ENCODE peak calls at places on chromosomes 4 and X, in four cellular contexts. E, L, N and W are unnamed samples.
A peak's percentile ranks its signal among the peaks of the same experiment; 100 is the strongest.

GRCh38 chr4:155666701-155667537 is at the start of gene GUCY1A1:
- DNase-seq in E (no peak), L (peak; percentile 49), N (peak; percentile 6), W (peak; percentile 36)

GRCh38 chrX:103691059-103691458 is 4.6 kb upstream of the MORF4L2 start:
- DNase-seq in E (no peak), L (no peak), N (no peak), W (no peak)

GRCh38 chrX:96721398-96721797 is 36.8 kb downstream of the DIAPH2 start:
- DNase-seq in E (no peak), L (no peak), N (no peak), W (no peak)

GRCh38 chr4:94551616-94552564 is 100.1 kb downstream of the PDLIM5 start:
- DNase-seq in E (no peak), L (no peak), N (peak; percentile 67), W (peak; percentile 51)

GRCh38 chr4:152028131-152028530 is 267.3 kb upstream of the GATB start:
- DNase-seq in E (peak; percentile 45), L (no peak), N (no peak), W (no peak)

GRCh38 chr4:39357002-39357401 is 9.2 kb downstream of the RFC1 start:
- DNase-seq in E (peak; percentile 74), L (no peak), N (no peak), W (no peak)

GRCh38 chr4:11765849-11766453 is 337.3 kb upstream of the HS3ST1 start:
- DNase-seq in E (peak; percentile 69), L (peak; percentile 33), N (peak; percentile 21), W (peak; percentile 28)

GRCh38 chr4:55411621-55412020 is 15.9 kb downstream of the TMEM165 start:
- DNase-seq in E (no peak), L (no peak), N (peak; percentile 44), W (peak; percentile 23)

GRCh38 chr4:121256346-121256745 is 92.2 kb upstream of the TNIP3 start:
- DNase-seq in E (no peak), L (no peak), N (peak; percentile 94), W (peak; percentile 95)

GRCh38 chr4:78938474-78938867 is 767 bp downstream of the PAQR3 start:
- DNase-seq in E (peak; percentile 41), L (no peak), N (no peak), W (peak; percentile 50)

GRCh38 chr4:80507077-80507476 is 171.5 kb downstream of the CFAP299 start:
- DNase-seq in E (no peak), L (no peak), N (no peak), W (no peak)

GRCh38 chrX:16528620-16529019 is 121.3 kb upstream of the S100G start:
- DNase-seq in E (no peak), L (no peak), N (no peak), W (no peak)

GRCh38 chr4:6134612-6135220 is 65.6 kb downstream of the JAKMIP1 start:
- DNase-seq in E (peak; percentile 74), L (no peak), N (no peak), W (peak; percentile 3)

GRCh38 chr4:7744131-7744804 is 195.4 kb downstream of the AFAP1 start:
- DNase-seq in E (no peak), L (no peak), N (no peak), W (no peak)

GRCh38 chr4:27929141-27929540 is 1068.5 kb downstream of the STIM2 start:
- DNase-seq in E (no peak), L (no peak), N (no peak), W (no peak)

GRCh38 chrX:119736206-119736764 is 22.1 kb upstream of the SOWAHD start:
- DNase-seq in E (no peak), L (no peak), N (no peak), W (no peak)

DNA sequence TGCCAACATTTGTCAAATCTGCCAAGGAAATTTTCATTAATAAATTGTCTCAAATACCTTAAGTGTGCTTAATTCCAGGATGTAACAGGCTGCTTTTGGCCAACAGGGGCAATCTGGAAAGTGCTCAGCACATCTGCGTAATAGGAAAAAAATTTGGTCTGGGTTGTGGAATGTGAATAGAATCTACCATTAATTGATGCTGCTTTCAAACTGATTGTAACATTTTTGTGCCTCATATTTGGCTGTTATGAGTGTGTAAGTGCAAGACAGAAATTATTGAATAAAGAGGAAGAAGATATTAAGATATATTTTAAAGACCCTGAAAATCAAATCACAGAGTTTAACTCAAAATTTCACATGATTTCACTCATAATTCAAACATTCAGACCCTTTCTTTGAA is 41.1 kb downstream of the REELD1 start:
- DNase-seq in E (no peak), L (no peak), N (peak; percentile 80), W (peak; percentile 72)
- H3K9ac ChIP-seq in E (no peak overlapping the region), L (no peak overlapping the region), N (peak overlapping the region; percentile 11), W (no peak overlapping the region)

GRCh38 chr4:173365359-173365996 is 5.3 kb upstream of the SAP30 start:
- DNase-seq in E (no peak), L (no peak), N (no peak), W (no peak)

GRCh38 chr4:173370130-173370476 is 651 bp upstream of the SAP30 start:
- DNase-seq in E (peak; percentile 58), L (no peak), N (no peak), W (no peak)

GRCh38 chr4:173370477-173371291 is at the start of gene SAP30:
- DNase-seq in E (peak; percentile 97), L (peak; percentile 98), N (peak; percentile 93), W (peak; percentile 99)

GRCh38 chr4:173367946-173368345 is 2.8 kb upstream of the SAP30 start:
- DNase-seq in E (no peak), L (no peak), N (peak; percentile 14), W (peak; percentile 55)

GRCh38 chr4:173367285-173367684 is 3.5 kb upstream of the SAP30 start:
- DNase-seq in E (no peak), L (no peak), N (no peak), W (peak; percentile 28)
- H3K4me2 ChIP-seq in E (no peak overlapping the region), L (no peak overlapping the region), N (peak overlapping the region; percentile 25), W (no peak overlapping the region)

GRCh38 chr4:88629826-88630225 is 37.5 kb downstream of the HERC3 start:
- DNase-seq in E (no peak), L (no peak), N (no peak), W (peak; percentile 64)

GRCh38 chr4:88628746-88629145 is 36.5 kb downstream of the HERC3 start:
- DNase-seq in E (no peak), L (no peak), N (peak; percentile 58), W (no peak)

DNA sequence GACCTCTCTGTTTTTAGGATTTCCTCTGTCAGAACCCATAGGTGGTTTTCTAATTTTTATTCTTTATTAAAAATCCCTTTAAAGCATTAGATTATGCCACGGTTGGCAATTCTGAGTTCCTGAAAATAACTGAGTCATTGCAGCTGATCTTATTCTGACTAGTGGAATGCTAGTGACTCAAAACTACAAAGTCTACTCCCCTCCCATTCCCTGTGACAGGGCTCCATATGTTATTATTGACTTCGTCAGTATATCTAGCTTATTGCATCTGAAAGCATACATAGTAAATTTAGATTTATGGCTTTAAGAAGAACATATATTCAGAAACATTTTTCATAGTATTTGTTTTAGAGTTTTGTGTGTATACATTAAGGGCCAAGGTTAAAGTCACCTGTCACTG is 38.5 kb downstream of the HERC3 start:
- DNase-seq in E (no peak), L (no peak), N (peak; percentile 71), W (peak; percentile 93)
- H3K9ac ChIP-seq in E (no peak overlapping the region), L (no peak overlapping the region), N (peak overlapping the region; percentile 42), W (peak overlapping the region; percentile 60)

GRCh38 chr4:31045724-31046318 is 325.7 kb downstream of the PCDH7 start:
- DNase-seq in E (peak; percentile 55), L (no peak), N (peak; percentile 6), W (peak; percentile 1)

GRCh38 chr4:31040106-31040505 is 319.9 kb downstream of the PCDH7 start:
- DNase-seq in E (no peak), L (no peak), N (no peak), W (no peak)

GRCh38 chr4:31041385-31041784 is 321.2 kb downstream of the PCDH7 start:
- DNase-seq in E (no peak), L (no peak), N (no peak), W (no peak)

GRCh38 chr4:31043382-31044062 is 323.4 kb downstream of the PCDH7 start:
- DNase-seq in E (no peak), L (no peak), N (no peak), W (no peak)

DNA sequence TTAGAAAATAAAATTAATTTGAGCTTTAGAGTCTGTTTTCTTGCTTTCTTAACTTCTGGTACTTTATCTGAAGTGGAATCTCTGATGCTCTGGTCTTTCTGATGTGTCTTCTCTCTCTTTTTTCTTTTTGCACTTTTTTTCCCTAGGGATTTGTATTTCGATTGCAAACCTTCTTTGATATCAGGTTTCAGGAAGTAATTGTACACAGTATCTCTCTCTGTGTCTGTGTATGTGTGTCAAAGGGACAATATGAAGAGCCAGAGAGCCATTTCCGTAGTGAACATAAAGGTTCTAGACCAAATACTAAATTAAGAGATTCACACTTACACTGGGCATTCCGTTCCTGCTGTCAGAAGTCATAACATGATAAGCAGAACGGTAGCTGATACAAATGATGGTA is 325.0 kb downstream of the PCDH7 start:
- DNase-seq in E (no peak), L (no peak), N (no peak), W (no peak)
- H3K4me2 ChIP-seq in E (no peak overlapping the region), L (no peak overlapping the region), N (no peak overlapping the region), W (no peak overlapping the region)

GRCh38 chrX:70481871-70482270 is 37.2 kb downstream of the DLG3 start:
- DNase-seq in E (no peak), L (no peak), N (no peak), W (no peak)
- H3K9ac ChIP-seq in E (no peak overlapping the region), L (no peak overlapping the region), N (no peak overlapping the region), W (no peak overlapping the region)

GRCh38 chrX:134443020-134443419 is 16.9 kb upstream of the HPRT1 start:
- DNase-seq in E (peak; percentile 65), L (no peak), N (no peak), W (no peak)

GRCh38 chrX:134444681-134445080 is 15.3 kb upstream of the HPRT1 start:
- DNase-seq in E (no peak), L (no peak), N (no peak), W (no peak)

DNA sequence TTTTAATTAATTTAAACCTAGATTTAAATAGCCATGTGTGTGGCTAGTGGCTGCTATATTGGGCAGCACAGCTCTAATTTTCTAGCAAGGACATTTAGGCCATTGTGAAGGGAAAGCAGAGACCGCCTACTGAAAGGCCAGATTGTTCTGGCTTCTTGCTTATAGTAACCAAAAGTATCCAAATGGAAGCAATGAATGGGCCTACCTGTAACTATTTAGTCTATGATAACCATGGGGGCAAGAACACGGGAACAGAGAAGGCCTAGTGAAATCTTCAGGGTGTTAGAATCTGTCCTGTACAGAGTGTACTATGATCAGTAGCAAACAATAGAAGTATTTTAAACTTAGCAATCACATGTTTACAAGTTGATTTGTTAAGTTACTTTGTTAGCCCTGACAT is 16.5 kb upstream of the HPRT1 start:
- DNase-seq in E (peak; percentile 37), L (no peak), N (no peak), W (no peak)
- H3K4me2 ChIP-seq in E (peak overlapping the region; percentile 39), L (no peak overlapping the region), N (no peak overlapping the region), W (no peak overlapping the region)

GRCh38 chr4:3451956-3452355 is 10.2 kb downstream of the HGFAC start:
- DNase-seq in E (no peak), L (no peak), N (peak; percentile 64), W (peak; percentile 75)
- H3K9ac ChIP-seq in E (no peak overlapping the region), L (no peak overlapping the region), N (no peak overlapping the region), W (no peak overlapping the region)